ENCODE peak calls at places on chromosomes 7 and 10, in eight cellular contexts. T, N, V, E, C, R, J and P are unnamed samples.

GRCh38 chr7:97215556-97215955 is 98.1 kb downstream of the SDHAF3 start:
- DNase-seq in V (no peak), R (no peak), J (no peak), E (no peak), C (no peak), N (no peak), T (no peak), P (peak; percentile 11)

GRCh38 chr7:29865526-29865925 is 59.2 kb downstream of the WIPF3 start:
- DNase-seq in T (peak; percentile 31), V (no peak), C (no peak), J (peak; percentile 88), R (no peak), E (no peak), N (peak; percentile 18), P (no peak)

GRCh38 chr10:35135861-35136260 is 9.2 kb downstream of the CREM start:
- DNase-seq in E (no peak), T (no peak), R (no peak), J (peak; percentile 16), N (no peak), V (no peak), C (no peak), P (no peak)

GRCh38 chr10:13890233-13890616 is 303.5 kb downstream of the PRPF18 start:
- DNase-seq in T (no peak), R (no peak), J (peak; percentile 67), C (no peak), V (no peak), N (no peak), E (no peak), P (no peak)

GRCh38 chr10:77120012-77120411 is 517.6 kb downstream of the KCNMA1 start:
- DNase-seq in T (no peak), V (no peak), E (no peak), C (no peak), N (no peak), J (no peak), R (no peak), P (no peak)

GRCh38 chr10:6635784-6636183 is 55.7 kb upstream of the PRKCQ start:
- DNase-seq in T (no peak), J (no peak), R (no peak), V (no peak), C (no peak), N (no peak), E (no peak), P (no peak)

GRCh38 chr7:1694981-1695511 is 25.0 kb downstream of the ELFN1 start:
- DNase-seq in E (no peak), J (no peak), C (peak; percentile 54), R (no peak), V (peak; percentile 49), N (no peak), T (peak; percentile 14), P (no peak)

GRCh38 chr7:132390705-132391104 is 185.6 kb downstream of the PLXNA4 start:
- DNase-seq in J (peak; percentile 10), E (no peak), C (no peak), V (no peak), R (peak; percentile 6), N (no peak), T (no peak), P (no peak)

GRCh38 chr7:105010538-105011523 is 3.2 kb upstream of the KMT2E start:
- DNase-seq in C (no peak), E (no peak), N (no peak), V (no peak), T (no peak), R (no peak), J (no peak), P (no peak)

GRCh38 chr7:44768663-44769361 is 20.2 kb downstream of the ZMIZ2 start:
- DNase-seq in E (no peak), V (no peak), C (no peak), T (no peak), N (no peak), J (no peak), R (no peak), P (peak; percentile 66)

GRCh38 chr10:130885021-130885655 is 426.4 kb downstream of the TCERG1L start:
- DNase-seq in N (no peak), R (no peak), J (no peak), V (no peak), T (no peak), C (no peak), E (no peak), P (no peak)

GRCh38 chr7:47371733-47372368 is 210.1 kb downstream of the TNS3 start:
- DNase-seq in T (peak; percentile 85), R (peak; percentile 37), N (peak; percentile 87), J (peak; percentile 81), C (peak; percentile 91), V (peak; percentile 88), E (no peak), P (peak; percentile 93)

GRCh38 chr7:48040944-48041664 is 5.8 kb downstream of the C7orf57 start:
- DNase-seq in C (no peak), J (no peak), V (no peak), N (no peak), E (no peak), R (no peak), T (no peak), P (no peak)

GRCh38 chr10:131402771-131403723 is 91.5 kb upstream of the TCERG1L start:
- DNase-seq in V (no peak), E (no peak), T (no peak), R (no peak), N (no peak), C (no peak), J (no peak), P (no peak)

GRCh38 chr10:129033790-129034272 is 433.2 kb upstream of the MGMT start:
- DNase-seq in R (no peak), J (no peak), T (no peak), N (no peak), E (no peak), V (no peak), C (no peak), P (no peak)

GRCh38 chr10:100182281-100182680 is 3.5 kb downstream of the ERLIN1 start:
- DNase-seq in V (no peak), R (no peak), J (no peak), E (no peak), N (no peak), C (no peak), T (no peak), P (no peak)

GRCh38 chr7:73941836-73942551 is 81.0 kb downstream of the TMEM270 start:
- DNase-seq in C (no peak), J (peak; percentile 18), R (peak; percentile 65), N (no peak), V (no peak), E (no peak), T (no peak), P (no peak)

GRCh38 chr10:46301721-46302479 is 15.1 kb downstream of the ANTXRL start:
- DNase-seq in J (no peak), V (peak; percentile 46), T (no peak), E (no peak), C (no peak), R (no peak), N (no peak), P (no peak)
- H3K27ac ChIP-seq in J (no peak overlapping the region), V (no peak overlapping the region), T (no peak overlapping the region), E (no peak overlapping the region), C (no peak overlapping the region), R (no peak overlapping the region), N (no peak overlapping the region), P (no peak overlapping the region)

GRCh38 chr10:117535752-117536358 is 6.7 kb upstream of the EMX2 start:
- DNase-seq in N (no peak), C (no peak), T (no peak), V (no peak), R (no peak), J (no peak), E (no peak), P (no peak)

GRCh38 chr10:117536862-117537435 is 5.6 kb upstream of the EMX2 start:
- DNase-seq in T (no peak), J (no peak), C (no peak), N (no peak), R (no peak), V (no peak), E (no peak), P (no peak)

GRCh38 chr10:117537904-117538524 is 4.5 kb upstream of the EMX2 start:
- DNase-seq in R (no peak), V (no peak), J (no peak), E (no peak), N (no peak), T (no peak), C (no peak), P (no peak)

GRCh38 chr10:117536359-117536861 is 6.1 kb upstream of the EMX2 start:
- DNase-seq in R (no peak), T (no peak), N (no peak), J (no peak), E (no peak), C (no peak), V (no peak), P (no peak)

DNA sequence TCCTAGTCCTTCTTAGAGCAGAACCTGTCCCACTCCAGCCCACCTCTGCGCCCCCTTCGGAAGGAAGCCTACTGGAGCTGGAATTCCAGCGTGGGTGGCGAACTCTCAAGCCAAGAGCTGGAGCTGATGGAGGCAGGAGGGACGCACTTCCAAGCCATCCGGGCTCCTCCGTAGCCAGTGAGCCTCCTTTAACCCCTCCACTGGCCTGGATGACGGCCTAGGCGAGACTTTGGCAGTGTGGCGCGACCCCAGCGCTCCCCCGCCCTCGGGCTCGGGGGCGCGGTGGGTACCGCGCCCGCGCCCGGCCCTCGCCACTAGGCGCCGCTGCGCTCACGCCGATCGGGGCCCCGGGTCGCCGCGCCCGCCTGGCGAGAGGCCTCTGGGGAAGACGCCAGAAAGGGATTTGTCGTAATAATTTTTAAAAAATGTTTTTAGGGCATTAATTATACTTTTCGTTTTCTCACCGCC is 5.1 kb upstream of the EMX2 start:
- DNase-seq in T (no peak), C (no peak), E (no peak), R (peak; percentile 50), N (no peak), J (no peak), V (no peak), P (peak; percentile 9)
- H3K4me3 ChIP-seq in T (peak overlapping the region; percentile 43), C (peak overlapping the region; percentile 14), E (no peak overlapping the region), R (no peak overlapping the region), N (peak overlapping the region; percentile 23), J (no peak overlapping the region), V (peak overlapping the region; percentile 16), P (no peak overlapping the region)

GRCh38 chr10:134743-135600 is at the start of gene ZMYND11:
- DNase-seq in R (no peak), J (peak; percentile 8), N (peak; percentile 77), V (peak; percentile 82), T (peak; percentile 85), C (peak; percentile 89), E (no peak), P (peak; percentile 49)
- H3K27ac ChIP-seq in R (peak within 1 kb of the TSS; percentile 99), J (peak within 1 kb of the TSS; percentile 78), N (peak within 1 kb of the TSS; percentile 96), V (peak within 1 kb of the TSS; percentile 100), T (peak within 1 kb of the TSS; percentile 92), C (peak within 1 kb of the TSS; percentile 97), E (peak within 1 kb of the TSS; percentile 97), P (peak within 1 kb of the TSS; percentile 73)

DNA sequence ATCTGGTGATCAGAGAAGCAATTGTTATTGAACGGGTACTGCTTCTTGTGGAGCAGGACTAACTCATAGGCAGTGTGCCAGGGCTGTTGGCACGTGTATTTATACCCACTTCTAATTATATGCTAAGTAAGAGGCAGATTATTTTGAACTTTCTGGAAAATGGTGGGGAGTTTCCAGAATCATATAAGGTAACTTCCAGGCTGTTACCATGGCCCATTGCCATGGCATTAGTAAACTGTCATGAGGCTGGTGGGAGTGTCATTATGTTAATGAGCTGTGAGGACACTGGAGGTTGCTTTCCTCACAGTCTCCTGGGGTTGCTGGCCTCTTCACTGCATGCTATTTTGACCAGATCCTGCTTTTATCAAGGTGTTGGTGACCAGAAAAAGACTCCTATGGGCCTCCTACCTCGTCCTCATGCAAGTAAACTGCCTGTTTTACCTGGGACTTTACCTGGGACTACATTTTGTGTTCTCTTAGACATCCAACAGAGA is 122.6 kb downstream of the KCND2 start:
- DNase-seq in N (no peak), C (no peak), T (no peak), J (no peak), E (no peak), V (no peak), R (no peak), P (no peak)
- H3K4me3 ChIP-seq in N (no peak overlapping the region), C (no peak overlapping the region), T (no peak overlapping the region), J (no peak overlapping the region), E (no peak overlapping the region), V (no peak overlapping the region), R (no peak overlapping the region), P (no peak overlapping the region)

GRCh38 chr10:95469676-95470075 is 91.5 kb downstream of the SORBS1 start:
- DNase-seq in R (no peak), C (no peak), V (no peak), T (no peak), E (no peak), N (no peak), J (no peak), P (no peak)
- H3K27ac ChIP-seq in R (no peak overlapping the region), C (peak overlapping the region; percentile 51), V (peak overlapping the region; percentile 96), T (peak overlapping the region; percentile 94), E (no peak overlapping the region), N (peak overlapping the region; percentile 8), J (no peak overlapping the region), P (no peak overlapping the region)